ENCODE peak calls at places on chromosomes 5 and 9, in nine cellular contexts. G is IMR-90; A is tibial nerve; M is thyroid gland; X is pancreas; Y is psoas muscle; L is left ventricle myocardium inferior; J is ovary; K is CD8-positive, alpha-beta T cell. Q is an unnamed sample.

GRCh38 chr5:117084052-117084451 is 509.4 kb upstream of the SEMA6A start:
- DNase-seq in G (no peak), A (no peak), M (no peak), X (no peak), Y (no peak), L (no peak), J (no peak), K (no peak), Q (peak; percentile 23)

GRCh38 chr9:126125577-126125976 is 201.1 kb upstream of the MVB12B start:
- DNase-seq in G (no peak), A (no peak), M (no peak), X (no peak), Y (no peak), L (no peak), J (peak; percentile 58), K (no peak), Q (no peak)

GRCh38 chr5:176466245-176466871 is 18.2 kb downstream of the FAF2 start:
- DNase-seq in G (peak; percentile 87), A (no peak), M (no peak), X (no peak), Y (no peak), L (no peak), J (no peak), K (no peak), Q (no peak)

GRCh38 chr9:108842610-108843295 is 13.0 kb downstream of the ACTL7B start:
- DNase-seq in G (no peak), A (no peak), M (no peak), X (no peak), Y (no peak), L (no peak), J (no peak), K (no peak), Q (no peak)

GRCh38 chr9:125732562-125732961 is 14.6 kb upstream of the PBX3 start:
- DNase-seq in G (no peak), A (no peak), M (peak; percentile 62), X (no peak), Y (no peak), L (no peak), J (no peak), K (no peak), Q (no peak)

GRCh38 chr5:138603521-138603920 is 28.3 kb upstream of the HSPA9 start:
- DNase-seq in G (peak; percentile 67), A (no peak), M (no peak), X (no peak), Y (no peak), L (no peak), J (no peak), K (no peak), Q (no peak)

GRCh38 chr5:36478646-36479307 is 127.6 kb upstream of the SLC1A3 start:
- DNase-seq in G (no peak), A (no peak), M (no peak), X (no peak), Y (no peak), L (no peak), J (no peak), K (no peak), Q (no peak)

GRCh38 chr5:74394924-74395880 is 245.3 kb downstream of the ENC1 start:
- DNase-seq in G (no peak), A (no peak), M (no peak), X (no peak), Y (peak; percentile 61), L (no peak), J (no peak), K (no peak), Q (peak; percentile 23)

GRCh38 chr9:80648336-80648735 is 1041.0 kb downstream of the TLE1 start:
- DNase-seq in G (peak; percentile 78), A (no peak), M (no peak), X (no peak), Y (no peak), L (no peak), J (no peak), K (no peak), Q (no peak)

GRCh38 chr9:115850548-115851304 is 302.9 kb upstream of the PAPPA start:
- DNase-seq in G (peak; percentile 84), A (no peak), M (no peak), X (no peak), Y (no peak), L (no peak), J (no peak), K (no peak), Q (no peak)

DNA sequence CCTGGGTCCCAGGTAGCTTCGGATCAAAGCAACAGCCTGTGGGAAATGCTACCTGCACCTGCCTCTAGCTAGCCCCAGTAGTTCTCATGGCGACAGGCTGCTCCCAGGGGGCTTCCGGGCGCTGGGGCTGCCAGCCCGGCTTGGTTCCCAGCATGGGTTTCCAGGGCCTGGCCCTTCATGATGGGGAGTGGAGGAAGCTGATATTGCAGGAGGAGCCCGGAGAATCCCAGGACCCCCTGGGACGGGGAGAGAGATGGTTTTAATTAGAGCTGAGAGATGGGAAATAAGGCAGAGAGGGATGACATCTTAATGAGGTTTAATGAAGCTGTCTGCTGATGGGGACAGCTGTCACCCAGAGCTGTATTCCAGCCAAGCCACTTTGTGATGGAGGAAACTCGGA is 78.6 kb downstream of the CFAP77 start:
- DNase-seq in G (no peak), A (no peak), M (no peak), X (no peak), Y (no peak), L (no peak), J (no peak), K (no peak), Q (peak; percentile 60)
- H3K27me3 ChIP-seq in G (peaks cover 63% of the 10 kb centered on the region), A (no peaks in the 10 kb centered on the region), M (peaks cover 7% of the 10 kb centered on the region), X (no peaks in the 10 kb centered on the region), Y (no peaks in the 10 kb centered on the region), L (peaks cover 62% of the 10 kb centered on the region), J (no peaks in the 10 kb centered on the region), K (peaks cover 13% of the 10 kb centered on the region), Q (no peaks in the 10 kb centered on the region)

GRCh38 chr5:1437452-1437851 is 7.8 kb downstream of the SLC6A3 start:
- DNase-seq in G (peak; percentile 26), A (no peak), M (no peak), X (no peak), Y (no peak), L (no peak), J (no peak), K (no peak), Q (peak; percentile 45)
- TF ChIP-seq CTCF in G (no peak), A (no peak), M (no peak), X (no peak), Y (no peak), L (no peak), J (no peak), K (no peak), Q (no peak)

GRCh38 chr5:162699361-162699760 is 631.8 kb downstream of the GABRG2 start:
- DNase-seq in G (no peak), A (no peak), M (no peak), X (no peak), Y (no peak), L (no peak), J (no peak), K (no peak), Q (no peak)
- H3K27me3 ChIP-seq in G (no peaks in the 10 kb centered on the region), A (no peaks in the 10 kb centered on the region), M (no peaks in the 10 kb centered on the region), X (no peaks in the 10 kb centered on the region), Y (no peaks in the 10 kb centered on the region), L (no peaks in the 10 kb centered on the region), J (no peaks in the 10 kb centered on the region), K (no peaks in the 10 kb centered on the region), Q (no peaks in the 10 kb centered on the region)

DNA sequence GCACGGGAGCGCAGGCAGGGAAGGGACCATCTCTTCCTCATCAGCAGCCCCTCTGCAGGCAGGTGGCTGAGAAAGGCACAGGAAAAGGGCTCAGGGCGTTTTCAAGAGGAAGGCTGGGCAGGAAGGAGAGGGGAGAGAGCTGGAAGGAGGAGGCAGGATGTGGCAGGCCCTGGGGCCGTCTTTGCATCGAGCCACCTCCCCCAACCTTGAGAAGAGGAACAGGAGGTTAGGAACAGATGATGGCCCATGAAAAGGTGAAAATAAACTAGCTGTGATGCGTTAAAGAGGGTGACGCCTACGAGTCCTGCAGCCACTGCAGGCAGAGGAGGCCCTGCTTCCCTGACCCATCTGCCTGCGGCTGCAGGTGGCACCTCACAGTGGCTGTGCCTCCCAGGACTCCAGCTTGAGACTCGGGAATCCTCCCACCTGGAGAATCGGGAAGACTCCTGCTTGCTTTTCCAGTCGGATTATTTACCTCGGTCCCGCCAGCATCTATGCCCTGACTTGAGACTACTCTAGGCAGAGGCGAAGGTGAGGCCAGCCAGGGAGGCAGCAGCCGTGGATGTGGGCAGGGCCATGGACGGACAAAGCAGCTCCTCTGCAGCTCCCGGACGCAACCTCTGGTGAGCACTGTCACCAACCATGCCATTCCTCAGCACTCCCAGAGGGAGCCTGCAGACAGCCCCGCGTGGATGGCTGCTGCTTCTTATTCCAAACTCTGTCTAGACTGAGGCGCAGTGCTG is 18.2 kb downstream of the MED10 start:
- DNase-seq in G (no peak), A (no peak), M (no peak), X (no peak), Y (no peak), L (no peak), J (no peak), K (no peak), Q (peak; percentile 30)
- TF ChIP-seq CTCF in G (no peak), A (no peak), M (no peak), X (no peak), Y (no peak), L (no peak), J (no peak), K (no peak), Q (no peak)

GRCh38 chr9:112815868-112816267 is 65.3 kb downstream of the SNX30 start:
- DNase-seq in G (no peak), A (no peak), M (no peak), X (no peak), Y (no peak), L (no peak), J (no peak), K (no peak), Q (no peak)
- H3K27me3 ChIP-seq in G (no peaks in the 10 kb centered on the region), A (no peaks in the 10 kb centered on the region), M (no peaks in the 10 kb centered on the region), X (no peaks in the 10 kb centered on the region), Y (no peaks in the 10 kb centered on the region), L (no peaks in the 10 kb centered on the region), J (no peaks in the 10 kb centered on the region), K (no peaks in the 10 kb centered on the region), Q (no peaks in the 10 kb centered on the region)

Q was measured in BE2C.